ENCODE peak calls at places on chromosomes 1 and 21, in four cellular contexts. M is brain microvascular endothelial cell, L is K562, N is breast epithelium. F is an unnamed sample.

GRCh38 chr1:27889506-27889905 is 17.2 kb downstream of the THEMIS2 start:
- DNase-seq in M (no peak), L (no peak), N (no peak), F (no peak)

GRCh38 chr1:210244746-210245367 is 12.3 kb downstream of the SERTAD4 start:
- DNase-seq in M (no peak), L (no peak), N (no peak), F (no peak)

GRCh38 chr1:48093696-48094518 is 96.7 kb upstream of the TRABD2B start:
- DNase-seq in M (peak; percentile 43), L (peak; percentile 82), N (peak; percentile 87), F (peak; percentile 60)

GRCh38 chr21:45264919-45265515 is 22.7 kb downstream of the POFUT2 start:
- DNase-seq in M (no peak), L (no peak), N (peak; percentile 43), F (no peak)

GRCh38 chr1:92040971-92041370 is 11.2 kb downstream of the EPHX4 start:
- DNase-seq in M (no peak), L (no peak), N (no peak), F (no peak)

GRCh38 chr1:55107111-55107510 is 67.8 kb downstream of the PCSK9 start:
- DNase-seq in M (no peak), L (no peak), N (no peak), F (no peak)

GRCh38 chr1:191551019-191551418 is 607.2 kb upstream of the RGS18 start:
- DNase-seq in M (no peak), L (no peak), N (no peak), F (no peak)

GRCh38 chr21:39156024-39156423 is 27.2 kb downstream of the PSMG1 start:
- DNase-seq in M (peak; percentile 88), L (no peak), N (no peak), F (no peak)

GRCh38 chr1:199522936-199523335 is 504.6 kb upstream of the NR5A2 start:
- DNase-seq in M (peak; percentile 34), L (no peak), N (no peak), F (no peak)

GRCh38 chr1:25148673-25149300 is 83.5 kb downstream of the SYF2 start:
- DNase-seq in M (peak; percentile 9), L (no peak), N (no peak), F (peak; percentile 24)

GRCh38 chr1:183024352-183025337 is 1.4 kb downstream of the LAMC1 start:
- DNase-seq in M (no peak), L (no peak), N (no peak), F (no peak)

GRCh38 chr1:43447891-43448708 is 5.6 kb downstream of the HYI start:
- DNase-seq in M (no peak), L (no peak), N (no peak), F (no peak)

GRCh38 chr1:182249201-182249676 is 142.4 kb downstream of the GLUL start:
- DNase-seq in M (no peak), L (peak; percentile 39), N (no peak), F (no peak)

GRCh38 chr1:52142220-52143153 is 598 bp downstream of the ZFYVE9 start:
- DNase-seq in M (peak; percentile 41), L (peak; percentile 75), N (no peak), F (peak; percentile 46)

GRCh38 chr21:43609501-43610340 is 49.6 kb downstream of the HSF2BP start:
- DNase-seq in M (peak; percentile 69), L (no peak), N (peak; percentile 80), F (no peak)

GRCh38 chr1:197526736-197527371 is 248.4 kb downstream of the DENND1B start:
- DNase-seq in M (no peak), L (peak; percentile 28), N (no peak), F (no peak)

GRCh38 chr1:33005117-33005811 is 31.4 kb downstream of the AK2 start:
- DNase-seq in M (no peak), L (no peak), N (no peak), F (no peak)

GRCh38 chr1:209626633-209627348 is 25.4 kb downstream of the LAMB3 start:
- DNase-seq in M (no peak), L (no peak), N (no peak), F (no peak)

GRCh38 chr1:110610741-110611286 is 4.7 kb upstream of the KCNA2 start:
- DNase-seq in M (no peak), L (no peak), N (no peak), F (no peak)

GRCh38 chr1:209589863-209590262 is 6.3 kb downstream of the CAMK1G start:
- DNase-seq in M (no peak), L (no peak), N (no peak), F (no peak)

GRCh38 chr1:179753061-179753460 is 10.0 kb downstream of the FAM163A start:
- DNase-seq in M (no peak), L (no peak), N (no peak), F (no peak)

GRCh38 chr1:236516929-236517704 is 6.7 kb upstream of the LGALS8 start:
- DNase-seq in M (peak; percentile 54), L (no peak), N (no peak), F (no peak)

GRCh38 chr1:91742848-91743292 is 143.1 kb downstream of the TGFBR3 start:
- DNase-seq in M (peak; percentile 40), L (no peak), N (no peak), F (no peak)

GRCh38 chr1:203557958-203558760 is 64.2 kb downstream of the OPTC start:
- DNase-seq in M (peak; percentile 95), L (no peak), N (no peak), F (no peak)

GRCh38 chr1:23801338-23801748 is 789 bp upstream of the GALE start:
- DNase-seq in M (no peak), L (no peak), N (no peak), F (no peak)

GRCh38 chr1:67058242-67058641 is 4.3 kb upstream of the SLC35D1 start:
- DNase-seq in M (no peak), L (no peak), N (no peak), F (no peak)

GRCh38 chr1:99005142-99005491 is 456 bp upstream of the PLPPR5 start:
- DNase-seq in M (peak; percentile 4), L (no peak), N (no peak), F (no peak)
- TF ChIP-seq CTCF in M (no peak), L (no peak), N (no peak), F (no peak)

GRCh38 chr1:163701783-163702182 is 380.0 kb downstream of the NUF2 start:
- DNase-seq in M (no peak), L (no peak), N (no peak), F (no peak)
- TF ChIP-seq CTCF in M (no peak), L (no peak), N (no peak), F (no peak)

GRCh38 chr1:93435443-93435842 is 12.5 kb upstream of the FNBP1L start:
- DNase-seq in M (no peak), L (no peak), N (no peak), F (no peak)

GRCh38 chr1:93434987-93435386 is 12.9 kb upstream of the FNBP1L start:
- DNase-seq in M (no peak), L (no peak), N (no peak), F (no peak)

GRCh38 chr1:93434088-93434487 is 13.8 kb upstream of the FNBP1L start:
- DNase-seq in M (no peak), L (no peak), N (no peak), F (no peak)

GRCh38 chr1:93436496-93436895 is 11.4 kb upstream of the FNBP1L start:
- DNase-seq in M (no peak), L (no peak), N (no peak), F (no peak)

GRCh38 chr1:93433407-93433961 is 14.4 kb upstream of the FNBP1L start:
- DNase-seq in M (no peak), L (no peak), N (no peak), F (no peak)
- TF ChIP-seq CTCF in M (peak; percentile 39), L (no peak), N (peak; percentile 20), F (peak; percentile 21)

DNA sequence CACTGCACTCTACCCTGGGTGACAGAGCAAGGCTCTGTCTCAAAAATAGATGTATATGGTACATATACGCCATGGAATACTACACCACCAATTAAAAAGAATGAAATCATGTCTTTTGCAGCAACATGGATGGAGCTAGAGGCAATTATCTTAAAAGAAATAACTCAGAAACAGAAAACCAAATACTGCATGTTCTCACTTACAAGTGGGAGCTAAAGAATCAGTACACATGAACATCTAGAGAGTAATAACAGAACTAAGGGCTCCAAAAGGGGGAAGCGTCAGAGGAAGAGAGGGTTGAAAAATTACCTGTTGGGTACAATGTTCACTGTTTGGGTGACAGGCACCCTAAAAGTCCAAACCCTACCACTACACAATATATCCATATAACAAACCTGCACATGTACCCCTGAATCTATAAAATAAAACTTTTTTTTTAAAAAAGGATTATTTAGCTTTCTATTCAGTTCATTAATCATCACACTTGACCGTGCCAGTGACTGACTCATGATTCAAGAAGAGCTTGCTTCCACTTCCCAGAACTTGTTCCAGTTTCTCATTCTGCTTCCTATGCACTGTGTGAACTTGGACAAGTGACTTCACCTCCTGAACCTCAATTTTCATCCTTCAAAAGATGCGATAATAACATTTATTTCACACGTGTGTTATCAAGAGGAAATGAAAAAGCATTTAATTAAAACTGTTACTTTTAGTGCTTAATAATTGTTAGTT is 109.6 kb downstream of the PLPP3 start:
- DNase-seq in M (peak; percentile 41), L (no peak), N (no peak), F (no peak)
- TF ChIP-seq CTCF in M (no peak), L (no peak), N (no peak), F (no peak)

DNA sequence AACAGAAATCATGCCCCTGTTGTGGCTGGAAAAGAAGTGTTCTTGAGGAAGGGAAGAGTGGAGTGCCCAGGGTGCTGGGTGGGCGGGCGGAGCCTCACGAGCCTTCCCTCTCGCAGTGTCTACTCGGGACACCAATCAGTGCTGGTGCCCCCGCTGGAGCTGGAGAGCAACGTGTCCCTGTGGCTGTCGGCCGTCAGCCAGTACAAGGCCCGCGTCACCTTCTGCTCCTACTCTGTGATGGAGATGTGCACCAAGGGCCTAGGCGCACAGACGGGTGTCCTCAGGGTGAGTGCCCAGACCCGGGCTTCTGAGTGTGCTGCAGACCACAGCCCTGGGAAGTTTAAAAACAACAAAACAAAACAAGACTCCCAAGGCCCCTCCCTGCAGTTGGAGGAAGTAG is 47.4 kb downstream of the S100B start:
- DNase-seq in M (no peak), L (no peak), N (no peak), F (no peak)
- TF ChIP-seq CTCF in M (no peak), L (no peak), N (no peak), F (no peak)

F was measured in DND-41.